ENCODE peak calls at places on chromosomes 12 and 14, in six cellular contexts. X, Q, G, P, I and H are unnamed samples.

GRCh38 chr14:67674480-67675218 is at the start of gene VTI1B:
- DNase-seq in X (peak; percentile 65), G (peak; percentile 48), Q (peak; percentile 76), I (peak; percentile 80), P (peak; percentile 74), H (peak; percentile 83)

GRCh38 chr12:106315523-106315922 is 13.0 kb downstream of the TCP11L2 start:
- DNase-seq in G (no peak), Q (no peak), P (no peak), I (no peak), X (no peak), H (no peak)

GRCh38 chr14:103223818-103224352 is 100.6 kb downstream of the TNFAIP2 start:
- DNase-seq in P (no peak), X (no peak), Q (no peak), G (no peak), I (no peak), H (no peak)

GRCh38 chr12:79687711-79688270 is 3.0 kb downstream of the PAWR start:
- DNase-seq in I (no peak), X (peak; percentile 4), P (no peak), Q (no peak), G (no peak), H (no peak)

GRCh38 chr12:63668028-63668799 is at the start of gene DPY19L2:
- DNase-seq in X (peak; percentile 52), G (no peak), I (peak; percentile 92), Q (peak; percentile 95), P (peak; percentile 67), H (peak; percentile 86)

GRCh38 chr12:100576311-100577036 is 3.0 kb downstream of the GAS2L3 start:
- DNase-seq in P (no peak), Q (no peak), I (no peak), G (peak; percentile 33), X (peak; percentile 95), H (no peak)

GRCh38 chr12:2287151-2287550 is 234.4 kb downstream of the CACNA1C start:
- DNase-seq in X (no peak), G (no peak), I (no peak), Q (no peak), P (no peak), H (no peak)

GRCh38 chr12:106090586-106091411 is 48.0 kb downstream of the NUAK1 start:
- DNase-seq in P (no peak), G (no peak), Q (no peak), X (peak; percentile 86), I (peak; percentile 46), H (peak; percentile 71)

GRCh38 chr12:124391340-124392261 is 96.7 kb downstream of the RFLNA start:
- DNase-seq in G (peak; percentile 29), I (peak; percentile 52), Q (no peak), X (peak; percentile 51), P (no peak), H (peak; percentile 58)

GRCh38 chr12:130819681-130820080 is 19.4 kb downstream of the STX2 start:
- DNase-seq in X (no peak), I (no peak), P (no peak), G (no peak), Q (no peak), H (no peak)

GRCh38 chr14:24806061-24806678 is 172.2 kb upstream of the GZMB start:
- DNase-seq in P (peak; percentile 87), I (peak; percentile 21), Q (peak; percentile 82), X (peak; percentile 45), G (no peak), H (peak; percentile 66)
- H3K4me1 ChIP-seq in P (peaks cover 38% of the 10 kb centered on the region), I (no peaks in the 10 kb centered on the region), Q (peaks cover 18% of the 10 kb centered on the region), X (peaks cover 2% of the 10 kb centered on the region), G (no peaks in the 10 kb centered on the region), H (peaks cover 2% of the 10 kb centered on the region)

GRCh38 chr12:20383612-20384011 is 15.3 kb downstream of the PDE3A start:
- DNase-seq in Q (no peak), G (no peak), P (no peak), X (no peak), I (no peak), H (no peak)
- H3K27ac ChIP-seq in Q (no peak overlapping the region), G (no peak overlapping the region), P (no peak overlapping the region), X (no peak overlapping the region), I (no peak overlapping the region), H (peak overlapping the region; percentile 56)

GRCh38 chr14:88005050-88005481 is at the start of gene GPR65:
- DNase-seq in P (no peak), G (no peak), Q (no peak), I (no peak), X (no peak), H (no peak)
- TF ChIP-seq POLR2A in P (no peak), G (no peak), Q (no peak), I (no peak), X (no peak), H (no peak)

GRCh38 chr14:51394391-51394790 is 154.3 kb downstream of the TMX1 start:
- DNase-seq in G (no peak), P (no peak), Q (no peak), X (peak; percentile 70), I (no peak), H (no peak)
- H3K4me1 ChIP-seq in G (peaks cover 5% of the 10 kb centered on the region), P (peaks cover 28% of the 10 kb centered on the region), Q (peaks cover 16% of the 10 kb centered on the region), X (peaks cover 27% of the 10 kb centered on the region), I (peaks cover 11% of the 10 kb centered on the region), H (peaks cover 29% of the 10 kb centered on the region)

GRCh38 chr12:24697769-24698168 is 251.1 kb downstream of the BCAT1 start:
- DNase-seq in I (no peak), Q (no peak), G (no peak), X (no peak), P (no peak), H (no peak)
- H3K27ac ChIP-seq in I (no peak overlapping the region), Q (no peak overlapping the region), G (no peak overlapping the region), X (no peak overlapping the region), P (no peak overlapping the region), H (no peak overlapping the region)